ENCODE peak calls at places on chromosomes 5 and 9, in ten cellular contexts. E is heart right ventricle, G is epithelial cell of esophagus, H is IMR-90, Y is pancreas, V is upper lobe of right lung, Q is AG09309, T is fibroblast of mammary gland, L is astrocyte, J is B cell. K is an unnamed sample.

GRCh38 chr5:145470382-145470979 is 364.7 kb downstream of the PRELID2 start:
- DNase-seq in E (no peak), G (no peak), H (no peak), Y (no peak), V (no peak), Q (no peak), T (no peak), L (no peak), J (no peak), K (no peak)

GRCh38 chr9:88593537-88594185 is 58.7 kb downstream of the NXNL2 start:
- DNase-seq in E (peak), G (peak), H (peak), Y (no peak), V (no peak), Q (no peak), T (peak), L (peak), J (peak), K (peak)

GRCh38 chr9:12464910-12465512 is 228.2 kb upstream of the TYRP1 start:
- DNase-seq in E (no peak), G (peak), H (peak), Y (no peak), V (no peak), Q (no peak), T (peak), L (no peak), J (no peak), K (no peak)

GRCh38 chr5:93594591-93595419 is 11.8 kb downstream of the NR2F1 start:
- DNase-seq in E (no peak), G (no peak), H (no peak), Y (no peak), V (no peak), Q (no peak), T (no peak), L (no peak), J (no peak), K (no peak)

GRCh38 chr5:1265461-1266455 is 29.1 kb downstream of the TERT start:
- DNase-seq in E (no peak), G (no peak), H (no peak), Y (no peak), V (no peak), Q (no peak), T (no peak), L (no peak), J (no peak), K (no peak)

GRCh38 chr5:95808013-95808685 is 14.4 kb downstream of the GLRX start:
- DNase-seq in E (no peak), G (no peak), H (no peak), Y (no peak), V (no peak), Q (no peak), T (no peak), L (no peak), J (no peak), K (no peak)

GRCh38 chr5:120344181-120344580 is 119.9 kb upstream of the PRR16 start:
- DNase-seq in E (no peak), G (no peak), H (no peak), Y (no peak), V (no peak), Q (no peak), T (no peak), L (no peak), J (no peak), K (no peak)

GRCh38 chr5:88193896-88194295 is 74.7 kb downstream of the TMEM161B start:
- DNase-seq in E (no peak), G (no peak), H (no peak), Y (no peak), V (no peak), Q (no peak), T (no peak), L (no peak), J (no peak), K (no peak)

GRCh38 chr5:144352732-144353317 is 182.2 kb downstream of the KCTD16 start:
- DNase-seq in E (no peak), G (no peak), H (no peak), Y (no peak), V (no peak), Q (no peak), T (no peak), L (no peak), J (no peak), K (no peak)

GRCh38 chr5:68295772-68296171 is 80.2 kb downstream of the PIK3R1 start:
- DNase-seq in E (no peak), G (peak), H (no peak), Y (no peak), V (no peak), Q (no peak), T (no peak), L (no peak), J (no peak), K (no peak)

GRCh38 chr9:13279284-13280162 is at the start of gene MPDZ:
- DNase-seq in E (peak), G (peak), H (peak), Y (peak), V (peak), Q (no peak), T (peak), L (peak), J (no peak), K (no peak)

GRCh38 chr9:135255033-135255842 is 167.8 kb downstream of the OLFM1 start:
- DNase-seq in E (no peak), G (no peak), H (no peak), Y (peak), V (peak), Q (no peak), T (no peak), L (no peak), J (no peak), K (no peak)

GRCh38 chr5:77767301-77767700 is 8.8 kb downstream of the TBCA start:
- DNase-seq in E (no peak), G (no peak), H (no peak), Y (no peak), V (no peak), Q (no peak), T (no peak), L (no peak), J (no peak), K (no peak)

GRCh38 chr5:6461006-6461405 is 12.3 kb downstream of the UBE2QL1 start:
- DNase-seq in E (no peak), G (no peak), H (no peak), Y (no peak), V (no peak), Q (no peak), T (no peak), L (no peak), J (no peak), K (no peak)

GRCh38 chr9:95989304-95989703 is 113.8 kb downstream of the ERCC6L2 start:
- DNase-seq in E (no peak), G (peak), H (peak), Y (no peak), V (no peak), Q (peak), T (peak), L (no peak), J (no peak), K (no peak)

GRCh38 chr5:23631283-23632045 is 124.1 kb downstream of the PRDM9 start:
- DNase-seq in E (peak), G (peak), H (peak), Y (no peak), V (no peak), Q (no peak), T (peak), L (no peak), J (no peak), K (no peak)

GRCh38 chr9:92971121-92971520 is 23.8 kb downstream of the FGD3 start:
- DNase-seq in E (no peak), G (no peak), H (no peak), Y (no peak), V (peak), Q (no peak), T (no peak), L (no peak), J (no peak), K (peak)

GRCh38 chr5:61450170-61450815 is 118.2 kb downstream of the ZSWIM6 start:
- DNase-seq in E (no peak), G (peak), H (peak), Y (no peak), V (no peak), Q (peak), T (peak), L (peak), J (no peak), K (no peak)

GRCh38 chr5:152405145-152405544 is at the start of gene NMUR2:
- DNase-seq in E (no peak), G (no peak), H (no peak), Y (no peak), V (no peak), Q (no peak), T (no peak), L (no peak), J (no peak), K (no peak)

GRCh38 chr5:136203303-136203922 is 10.5 kb upstream of the SMIM32 start:
- DNase-seq in E (no peak), G (no peak), H (no peak), Y (no peak), V (peak), Q (no peak), T (no peak), L (no peak), J (no peak), K (no peak)

GRCh38 chr5:34656001-34656699 is at the start of gene RAI14:
- DNase-seq in E (peak), G (peak), H (peak), Y (peak), V (peak), Q (no peak), T (peak), L (peak), J (no peak), K (no peak)

GRCh38 chr9:127132921-127133647 is 10.6 kb upstream of the ANGPTL2 start:
- DNase-seq in E (no peak), G (peak), H (peak), Y (no peak), V (peak), Q (no peak), T (peak), L (peak), J (no peak), K (no peak)

GRCh38 chr9:120942186-120943001 is 15.8 kb upstream of the TRAF1 start:
- DNase-seq in E (no peak), G (no peak), H (no peak), Y (no peak), V (no peak), Q (no peak), T (no peak), L (no peak), J (no peak), K (no peak)

GRCh38 chr9:90012825-90013425 is 408.1 kb downstream of the GADD45G start:
- DNase-seq in E (no peak), G (no peak), H (no peak), Y (no peak), V (no peak), Q (no peak), T (no peak), L (no peak), J (no peak), K (no peak)

GRCh38 chr5:9829621-9830020 is 199.5 kb upstream of the TAS2R1 start:
- DNase-seq in E (no peak), G (no peak), H (no peak), Y (no peak), V (no peak), Q (no peak), T (no peak), L (no peak), J (no peak), K (no peak)

GRCh38 chr9:71824242-71824641 is 55.9 kb upstream of the CEMIP2 start:
- DNase-seq in E (no peak), G (no peak), H (no peak), Y (no peak), V (no peak), Q (no peak), T (no peak), L (no peak), J (no peak), K (no peak)

GRCh38 chr9:86424246-86424891 is 70.2 kb upstream of the TUT7 start:
- DNase-seq in E (no peak), G (no peak), H (peak), Y (no peak), V (no peak), Q (no peak), T (peak), L (peak), J (no peak), K (no peak)

GRCh38 chr5:14743601-14744295 is 79.2 kb downstream of the OTULIN start:
- DNase-seq in E (no peak), G (no peak), H (peak), Y (no peak), V (no peak), Q (peak), T (peak), L (peak), J (no peak), K (no peak)

GRCh38 chr9:12414514-12414913 is 278.7 kb upstream of the TYRP1 start:
- DNase-seq in E (no peak), G (no peak), H (no peak), Y (no peak), V (no peak), Q (no peak), T (no peak), L (no peak), J (no peak), K (no peak)

GRCh38 chr9:93960221-93960970 is 5.2 kb upstream of the BARX1 start:
- DNase-seq in E (no peak), G (no peak), H (no peak), Y (no peak), V (peak), Q (no peak), T (no peak), L (no peak), J (no peak), K (no peak)

GRCh38 chr5:103371046-103371603 is 112.6 kb downstream of the MACIR start:
- DNase-seq in E (no peak), G (no peak), H (peak), Y (no peak), V (no peak), Q (no peak), T (no peak), L (no peak), J (no peak), K (no peak)

GRCh38 chr5:174750720-174751119 is 26.3 kb downstream of the MSX2 start:
- DNase-seq in E (no peak), G (peak), H (peak), Y (no peak), V (no peak), Q (peak), T (peak), L (peak), J (no peak), K (no peak)

GRCh38 chr5:149615976-149616375 is 34.7 kb downstream of the ARHGEF37 start:
- DNase-seq in E (peak), G (no peak), H (no peak), Y (no peak), V (no peak), Q (no peak), T (no peak), L (no peak), J (no peak), K (no peak)

GRCh38 chr9:34555002-34555348 is 32.2 kb upstream of the ENHO start:
- DNase-seq in E (no peak), G (no peak), H (no peak), Y (peak), V (peak), Q (no peak), T (no peak), L (peak), J (no peak), K (no peak)

GRCh38 chr5:176742246-176743105 is 67.9 kb upstream of the UNC5A start:
- DNase-seq in E (no peak), G (no peak), H (no peak), Y (no peak), V (peak), Q (no peak), T (no peak), L (no peak), J (no peak), K (no peak)

GRCh38 chr5:104172976-104173375 is 610.4 kb upstream of the NUDT12 start:
- DNase-seq in E (no peak), G (no peak), H (no peak), Y (no peak), V (no peak), Q (no peak), T (no peak), L (no peak), J (no peak), K (no peak)

GRCh38 chr9:16475996-16476395 is 394.5 kb downstream of the BNC2 start:
- DNase-seq in E (no peak), G (no peak), H (no peak), Y (no peak), V (no peak), Q (no peak), T (peak), L (no peak), J (no peak), K (no peak)

DNA sequence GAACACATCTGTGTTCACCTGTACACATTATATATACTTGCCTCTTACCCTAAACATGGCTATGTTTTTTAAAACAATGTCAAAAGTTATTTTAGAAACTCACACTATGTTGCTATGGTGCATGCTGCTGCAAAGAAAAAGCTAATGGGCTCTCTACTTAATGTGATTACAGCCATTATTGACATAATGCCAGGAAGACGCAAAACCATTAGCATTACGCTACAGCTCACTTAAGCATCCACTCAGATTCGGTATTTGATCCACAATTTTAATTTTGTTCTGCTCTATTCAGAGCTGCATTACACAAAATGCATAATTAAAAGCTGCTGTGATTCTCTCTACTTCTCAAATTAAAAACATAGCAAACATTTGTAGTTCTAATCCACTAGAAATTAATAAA is 395.2 kb downstream of the BNC2 start:
- DNase-seq in E (no peak), G (no peak), H (no peak), Y (no peak), V (no peak), Q (no peak), T (no peak), L (no peak), J (no peak), K (no peak)
- TF ChIP-seq CTCF in E (no peak), G (no peak), H (no peak), Y (no peak), V (no peak), Q (no peak), T (no peak), L (no peak), J (no peak), K (no peak)

GRCh38 chr5:134526483-134527155 is 1.1 kb downstream of the JADE2 start:
- DNase-seq in E (peak), G (peak), H (no peak), Y (peak), V (peak), Q (no peak), T (peak), L (peak), J (peak), K (peak)
- TF ChIP-seq CTCF in E (peak), G (peak), H (peak), Y (peak), V (peak), Q (peak), T (no peak), L (no peak), J (peak), K (peak)

GRCh38 chr5:129125819-129126218 is 31.3 kb downstream of the ISOC1 start:
- DNase-seq in E (no peak), G (no peak), H (no peak), Y (no peak), V (no peak), Q (no peak), T (no peak), L (no peak), J (no peak), K (no peak)
- TF ChIP-seq CTCF in E (no peak), G (no peak), H (no peak), Y (no peak), V (no peak), Q (no peak), T (peak), L (no peak), J (peak), K (no peak)

DNA sequence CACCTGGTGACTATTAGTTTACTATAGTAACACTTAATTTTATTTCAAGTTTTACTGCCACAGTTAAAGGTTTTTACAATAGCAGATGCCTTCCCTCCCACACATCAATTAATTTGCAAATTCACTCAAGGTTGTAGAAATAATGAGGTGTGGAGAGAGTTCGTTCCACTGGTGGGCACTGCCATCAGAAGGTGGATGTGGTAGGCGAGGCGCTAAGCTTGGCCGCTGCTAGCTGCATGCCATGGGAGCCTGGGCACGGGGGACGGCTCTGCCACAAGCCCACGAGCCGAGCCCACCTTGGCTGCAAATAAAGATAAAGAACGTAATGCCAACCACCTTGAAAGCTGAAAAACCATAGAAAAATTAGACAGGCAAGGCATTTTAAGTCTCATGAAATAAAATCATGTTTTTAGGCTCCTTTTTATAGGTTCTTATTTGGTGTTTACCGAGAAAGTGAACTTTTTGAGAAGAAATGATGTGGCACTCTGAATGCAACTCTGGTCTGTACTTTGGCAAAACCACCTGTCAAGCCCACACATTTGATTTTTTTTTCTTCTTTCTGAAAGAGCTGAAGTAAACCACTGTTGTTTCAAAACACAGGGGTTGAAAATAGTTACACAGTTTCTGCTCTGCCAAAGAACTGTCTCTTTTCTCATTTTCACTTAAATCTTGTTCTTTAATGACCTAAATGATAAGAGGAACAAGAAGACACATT is 47.6 kb downstream of the MED27 start:
- DNase-seq in E (no peak), G (no peak), H (no peak), Y (no peak), V (no peak), Q (no peak), T (no peak), L (no peak), J (no peak), K (no peak)
- TF ChIP-seq CTCF in E (no peak), G (no peak), H (no peak), Y (no peak), V (no peak), Q (no peak), T (no peak), L (no peak), J (no peak), K (no peak)

DNA sequence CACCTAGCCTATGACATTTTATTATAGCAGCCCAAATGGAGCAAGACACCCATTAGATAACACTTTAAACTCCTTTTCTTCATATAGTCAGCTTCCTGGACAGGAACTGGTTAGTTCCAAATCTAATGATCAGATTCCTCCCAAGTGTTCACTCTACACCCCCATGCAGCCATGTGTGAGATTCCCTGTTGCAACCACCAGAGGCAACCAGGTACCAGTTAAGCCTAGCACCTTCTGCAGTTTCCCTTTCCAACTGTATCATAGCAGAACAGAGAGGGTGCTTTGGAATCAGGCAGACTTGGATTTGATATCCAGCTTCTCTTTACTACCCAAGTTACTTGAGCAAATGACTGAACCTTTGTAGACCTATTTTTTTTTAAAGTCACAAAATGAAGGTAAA is 296.6 kb upstream of the PCSK5 start:
- DNase-seq in E (no peak), G (no peak), H (no peak), Y (no peak), V (no peak), Q (no peak), T (no peak), L (no peak), J (no peak), K (no peak)
- TF ChIP-seq CTCF in E (no peak), G (peak), H (no peak), Y (no peak), V (no peak), Q (no peak), T (no peak), L (no peak), J (no peak), K (no peak)

DNA sequence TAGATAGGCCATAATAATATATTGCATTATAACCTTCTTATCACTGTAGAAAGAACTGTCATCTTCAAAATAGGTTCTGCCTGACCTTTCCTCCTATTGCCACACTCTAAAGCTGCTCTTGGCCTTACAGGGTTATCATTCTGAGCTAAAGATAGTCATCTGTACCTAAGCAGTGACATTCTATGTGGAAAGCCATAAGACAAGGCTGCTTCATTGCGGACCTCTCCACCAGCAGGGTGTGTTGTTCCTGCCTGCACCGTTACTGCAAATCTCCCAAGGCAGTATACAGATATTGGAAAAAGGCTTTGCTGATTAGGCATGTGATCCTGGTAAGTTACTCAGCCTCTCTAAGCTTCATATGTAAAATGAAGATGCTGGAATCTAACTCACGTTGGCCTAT is 8.1 kb downstream of the ZNF622 start:
- DNase-seq in E (no peak), G (no peak), H (no peak), Y (no peak), V (no peak), Q (no peak), T (no peak), L (no peak), J (no peak), K (no peak)
- TF ChIP-seq CTCF in E (peak), G (peak), H (no peak), Y (no peak), V (no peak), Q (no peak), T (no peak), L (no peak), J (no peak), K (no peak)